ENCODE peak calls at places on chromosomes 5 and 9, in ten cellular contexts. One of them, this sample, is unnamed.
A peak's percentile ranks its signal among the peaks of the same experiment; 100 is the strongest.

GRCh38 chr5:92941806-92942205 is 639.2 kb downstream of the NR2F1-AS1 start:
- DNase-seq in IMR-90: no peak
- DNase-seq in mammary epithelial cell: no peak
- DNase-seq in tibial artery: no peak
- DNase-seq in Caco-2: no peak
- DNase-seq in A549: no peak
- DNase-seq in hepatocyte: no peak
- DNase-seq in heart right ventricle: no peak
- DNase-seq in fibroblast of pulmonary artery: no peak
- DNase-seq in ovary: no peak
- DNase-seq in this sample: no peak

GRCh38 chr9:122016309-122016708 is 76.8 kb downstream of the TTLL11 start:
- DNase-seq in IMR-90: no peak
- DNase-seq in mammary epithelial cell: no peak
- DNase-seq in tibial artery: no peak
- DNase-seq in Caco-2: no peak
- DNase-seq in A549: no peak
- DNase-seq in hepatocyte: no peak
- DNase-seq in heart right ventricle: no peak
- DNase-seq in fibroblast of pulmonary artery: no peak
- DNase-seq in ovary: no peak
- DNase-seq in this sample: no peak

GRCh38 chr5:126857472-126858410 is 80.8 kb downstream of the LMNB1 start:
- DNase-seq in IMR-90: peak; percentile 35
- DNase-seq in mammary epithelial cell: no peak
- DNase-seq in tibial artery: no peak
- DNase-seq in Caco-2: no peak
- DNase-seq in A549: no peak
- DNase-seq in hepatocyte: peak; percentile 35
- DNase-seq in heart right ventricle: peak; percentile 42
- DNase-seq in fibroblast of pulmonary artery: peak; percentile 49
- DNase-seq in ovary: no peak
- DNase-seq in this sample: peak; percentile 70

GRCh38 chr9:130732131-130732530 is 38.6 kb downstream of the EXOSC2 start:
- DNase-seq in IMR-90: peak; percentile 31
- DNase-seq in mammary epithelial cell: peak; percentile 15
- DNase-seq in tibial artery: no peak
- DNase-seq in Caco-2: no peak
- DNase-seq in A549: peak; percentile 40
- DNase-seq in hepatocyte: no peak
- DNase-seq in heart right ventricle: no peak
- DNase-seq in fibroblast of pulmonary artery: no peak
- DNase-seq in ovary: no peak
- DNase-seq in this sample: no peak

GRCh38 chr9:137956039-137956438 is 78.5 kb downstream of the CACNA1B start:
- DNase-seq in IMR-90: no peak
- DNase-seq in mammary epithelial cell: no peak
- DNase-seq in tibial artery: no peak
- DNase-seq in Caco-2: no peak
- DNase-seq in A549: no peak
- DNase-seq in hepatocyte: no peak
- DNase-seq in heart right ventricle: no peak
- DNase-seq in fibroblast of pulmonary artery: no peak
- DNase-seq in ovary: no peak
- DNase-seq in this sample: no peak

GRCh38 chr5:162209005-162209605 is 141.5 kb downstream of the GABRG2 start:
- DNase-seq in IMR-90: no peak
- DNase-seq in mammary epithelial cell: peak; percentile 1
- DNase-seq in tibial artery: no peak
- DNase-seq in Caco-2: peak; percentile 66
- DNase-seq in A549: peak; percentile 37
- DNase-seq in hepatocyte: peak; percentile 76
- DNase-seq in heart right ventricle: peak; percentile 11
- DNase-seq in fibroblast of pulmonary artery: no peak
- DNase-seq in ovary: no peak
- DNase-seq in this sample: no peak

GRCh38 chr5:75089137-75089536 is 36.8 kb upstream of the GCNT4 start:
- DNase-seq in IMR-90: no peak
- DNase-seq in mammary epithelial cell: peak; percentile 84
- DNase-seq in tibial artery: no peak
- DNase-seq in Caco-2: no peak
- DNase-seq in A549: no peak
- DNase-seq in hepatocyte: no peak
- DNase-seq in heart right ventricle: no peak
- DNase-seq in fibroblast of pulmonary artery: no peak
- DNase-seq in ovary: no peak
- DNase-seq in this sample: peak; percentile 3

GRCh38 chr5:138138949-138139775 is at the start of gene NME5:
- DNase-seq in IMR-90: peak; percentile 40
- DNase-seq in mammary epithelial cell: no peak
- DNase-seq in tibial artery: peak; percentile 30
- DNase-seq in Caco-2: no peak
- DNase-seq in A549: no peak
- DNase-seq in hepatocyte: peak; percentile 66
- DNase-seq in heart right ventricle: peak; percentile 57
- DNase-seq in fibroblast of pulmonary artery: peak; percentile 69
- DNase-seq in ovary: peak; percentile 57
- DNase-seq in this sample: peak; percentile 61

GRCh38 chr5:133892306-133892705 is 76.1 kb downstream of the C5orf15 start:
- DNase-seq in IMR-90: no peak
- DNase-seq in mammary epithelial cell: no peak
- DNase-seq in tibial artery: no peak
- DNase-seq in Caco-2: peak; percentile 11
- DNase-seq in A549: no peak
- DNase-seq in hepatocyte: no peak
- DNase-seq in heart right ventricle: no peak
- DNase-seq in fibroblast of pulmonary artery: no peak
- DNase-seq in ovary: no peak
- DNase-seq in this sample: no peak

GRCh38 chr5:32708949-32709348 is 2.2 kb upstream of the NPR3 start:
- DNase-seq in IMR-90: no peak
- DNase-seq in mammary epithelial cell: no peak
- DNase-seq in tibial artery: no peak
- DNase-seq in Caco-2: no peak
- DNase-seq in A549: no peak
- DNase-seq in hepatocyte: no peak
- DNase-seq in heart right ventricle: no peak
- DNase-seq in fibroblast of pulmonary artery: no peak
- DNase-seq in ovary: no peak
- DNase-seq in this sample: no peak

GRCh38 chr9:97802276-97802675 is 50.8 kb upstream of the FOXE1 start:
- DNase-seq in IMR-90: peak; percentile 68
- DNase-seq in mammary epithelial cell: peak; percentile 84
- DNase-seq in tibial artery: no peak
- DNase-seq in Caco-2: peak; percentile 82
- DNase-seq in A549: peak; percentile 54
- DNase-seq in hepatocyte: peak; percentile 74
- DNase-seq in heart right ventricle: no peak
- DNase-seq in fibroblast of pulmonary artery: peak; percentile 33
- DNase-seq in ovary: no peak
- DNase-seq in this sample: peak; percentile 60

GRCh38 chr5:172724658-172725183 is 46.3 kb downstream of the DUSP1 start:
- DNase-seq in IMR-90: no peak
- DNase-seq in mammary epithelial cell: no peak
- DNase-seq in tibial artery: no peak
- DNase-seq in Caco-2: no peak
- DNase-seq in A549: no peak
- DNase-seq in hepatocyte: no peak
- DNase-seq in heart right ventricle: no peak
- DNase-seq in fibroblast of pulmonary artery: no peak
- DNase-seq in ovary: no peak
- DNase-seq in this sample: no peak

GRCh38 chr9:136694163-136694864 is 7.1 kb upstream of the AGPAT2 start:
- DNase-seq in IMR-90: peak; percentile 18
- DNase-seq in mammary epithelial cell: peak; percentile 37
- DNase-seq in tibial artery: no peak
- DNase-seq in Caco-2: peak; percentile 79
- DNase-seq in A549: peak; percentile 75
- DNase-seq in hepatocyte: peak; percentile 80
- DNase-seq in heart right ventricle: peak; percentile 70
- DNase-seq in fibroblast of pulmonary artery: peak; percentile 50
- DNase-seq in ovary: no peak
- DNase-seq in this sample: peak; percentile 30

GRCh38 chr9:86945868-86946711 is 1.2 kb downstream of the GAS1 start:
- DNase-seq in IMR-90: peak; percentile 75
- DNase-seq in mammary epithelial cell: peak; percentile 73
- DNase-seq in tibial artery: peak; percentile 52
- DNase-seq in Caco-2: peak; percentile 29
- DNase-seq in A549: peak; percentile 70
- DNase-seq in hepatocyte: peak; percentile 82
- DNase-seq in heart right ventricle: peak; percentile 52
- DNase-seq in fibroblast of pulmonary artery: peak; percentile 72
- DNase-seq in ovary: peak; percentile 62
- DNase-seq in this sample: peak; percentile 68
- TF ChIP-seq CTCF in IMR-90: peak; percentile 48
- TF ChIP-seq CTCF in mammary epithelial cell: peak; percentile 25
- TF ChIP-seq CTCF in tibial artery: peak; percentile 11
- TF ChIP-seq CTCF in Caco-2: no peak
- TF ChIP-seq CTCF in A549: no peak
- TF ChIP-seq CTCF in hepatocyte: peak; percentile 31
- TF ChIP-seq CTCF in heart right ventricle: no peak
- TF ChIP-seq CTCF in fibroblast of pulmonary artery: no peak
- TF ChIP-seq CTCF in ovary: no peak
- TF ChIP-seq CTCF in this sample: no peak

GRCh38 chr9:105330755-105331154 is 86.3 kb downstream of the SLC44A1 start:
- DNase-seq in IMR-90: peak; percentile 16
- DNase-seq in mammary epithelial cell: no peak
- DNase-seq in tibial artery: no peak
- DNase-seq in Caco-2: no peak
- DNase-seq in A549: no peak
- DNase-seq in hepatocyte: no peak
- DNase-seq in heart right ventricle: no peak
- DNase-seq in fibroblast of pulmonary artery: no peak
- DNase-seq in ovary: no peak
- DNase-seq in this sample: no peak
- H3K4me3 ChIP-seq in IMR-90: no peak overlapping the region
- H3K4me3 ChIP-seq in mammary epithelial cell: no peak overlapping the region
- H3K4me3 ChIP-seq in tibial artery: no peak overlapping the region
- H3K4me3 ChIP-seq in Caco-2: no peak overlapping the region
- H3K4me3 ChIP-seq in A549: no peak overlapping the region
- H3K4me3 ChIP-seq in hepatocyte: no peak overlapping the region
- H3K4me3 ChIP-seq in heart right ventricle: no peak overlapping the region
- H3K4me3 ChIP-seq in fibroblast of pulmonary artery: no peak overlapping the region
- H3K4me3 ChIP-seq in ovary: no peak overlapping the region
- H3K4me3 ChIP-seq in this sample: no peak overlapping the region

GRCh38 chr5:64971538-64971937 is 202.8 kb downstream of the CWC27 start:
- DNase-seq in IMR-90: peak; percentile 48
- DNase-seq in mammary epithelial cell: no peak
- DNase-seq in tibial artery: no peak
- DNase-seq in Caco-2: no peak
- DNase-seq in A549: no peak
- DNase-seq in hepatocyte: peak; percentile 6
- DNase-seq in heart right ventricle: no peak
- DNase-seq in fibroblast of pulmonary artery: peak; percentile 47
- DNase-seq in ovary: no peak
- DNase-seq in this sample: peak; percentile 42
- TF ChIP-seq CTCF in IMR-90: peak; percentile 38
- TF ChIP-seq CTCF in mammary epithelial cell: no peak
- TF ChIP-seq CTCF in tibial artery: no peak
- TF ChIP-seq CTCF in Caco-2: no peak
- TF ChIP-seq CTCF in A549: no peak
- TF ChIP-seq CTCF in hepatocyte: peak; percentile 27
- TF ChIP-seq CTCF in heart right ventricle: no peak
- TF ChIP-seq CTCF in fibroblast of pulmonary artery: peak; percentile 33
- TF ChIP-seq CTCF in ovary: no peak
- TF ChIP-seq CTCF in this sample: peak; percentile 22

DNA sequence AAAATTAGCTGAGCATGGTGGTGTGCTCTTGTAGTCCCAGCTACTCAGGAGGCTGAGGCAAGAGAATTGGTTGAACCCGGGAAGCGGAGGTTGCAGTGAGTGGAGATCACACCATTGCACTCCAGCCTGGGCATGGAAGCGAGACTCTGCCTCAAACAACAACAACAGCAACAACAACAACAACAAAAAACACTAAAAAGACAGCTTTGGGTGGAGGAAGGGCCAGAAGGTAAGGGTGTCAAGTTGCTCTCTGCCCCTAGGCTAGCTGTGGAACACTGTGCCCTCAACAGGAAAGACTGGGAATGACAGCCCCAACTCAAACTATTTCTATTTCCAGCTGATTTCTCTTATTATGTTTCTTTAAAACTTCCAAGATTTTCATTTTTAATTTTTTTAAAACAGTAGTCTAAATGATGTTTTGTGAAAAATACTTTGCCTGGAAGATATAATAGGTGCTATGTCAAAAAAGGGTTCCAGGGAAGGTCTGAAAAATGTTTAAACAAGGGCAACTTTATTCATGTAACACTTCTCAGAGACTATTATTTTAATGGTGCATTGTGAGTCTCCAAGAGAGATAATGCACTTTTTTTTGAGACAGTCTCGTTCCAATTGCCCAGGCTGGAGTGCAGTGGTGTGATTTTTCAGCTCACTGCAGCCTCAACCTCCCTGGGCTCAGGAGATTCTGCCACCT is 29.9 kb downstream of the CLINT1 start:
- DNase-seq in IMR-90: no peak
- DNase-seq in mammary epithelial cell: peak; percentile 7
- DNase-seq in tibial artery: no peak
- DNase-seq in Caco-2: no peak
- DNase-seq in A549: peak; percentile 19
- DNase-seq in hepatocyte: no peak
- DNase-seq in heart right ventricle: no peak
- DNase-seq in fibroblast of pulmonary artery: no peak
- DNase-seq in ovary: no peak
- DNase-seq in this sample: peak; percentile 12
- H3K4me3 ChIP-seq in IMR-90: no peak overlapping the region
- H3K4me3 ChIP-seq in mammary epithelial cell: no peak overlapping the region
- H3K4me3 ChIP-seq in tibial artery: no peak overlapping the region
- H3K4me3 ChIP-seq in Caco-2: no peak overlapping the region
- H3K4me3 ChIP-seq in A549: no peak overlapping the region
- H3K4me3 ChIP-seq in hepatocyte: no peak overlapping the region
- H3K4me3 ChIP-seq in heart right ventricle: no peak overlapping the region
- H3K4me3 ChIP-seq in fibroblast of pulmonary artery: no peak overlapping the region
- H3K4me3 ChIP-seq in ovary: no peak overlapping the region
- H3K4me3 ChIP-seq in this sample: no peak overlapping the region

GRCh38 chr5:28017178-28017577 is 978.8 kb upstream of the CDH9 start:
- DNase-seq in IMR-90: no peak
- DNase-seq in mammary epithelial cell: no peak
- DNase-seq in tibial artery: no peak
- DNase-seq in Caco-2: no peak
- DNase-seq in A549: no peak
- DNase-seq in hepatocyte: no peak
- DNase-seq in heart right ventricle: no peak
- DNase-seq in fibroblast of pulmonary artery: no peak
- DNase-seq in ovary: no peak
- DNase-seq in this sample: no peak

GRCh38 chr5:28012538-28012937 is 974.2 kb upstream of the CDH9 start:
- DNase-seq in IMR-90: no peak
- DNase-seq in mammary epithelial cell: no peak
- DNase-seq in tibial artery: no peak
- DNase-seq in Caco-2: no peak
- DNase-seq in A549: peak; percentile 10
- DNase-seq in hepatocyte: no peak
- DNase-seq in heart right ventricle: no peak
- DNase-seq in fibroblast of pulmonary artery: no peak
- DNase-seq in ovary: no peak
- DNase-seq in this sample: no peak

GRCh38 chr5:28009526-28010025 is 971.2 kb upstream of the CDH9 start:
- DNase-seq in IMR-90: no peak
- DNase-seq in mammary epithelial cell: peak; percentile 5
- DNase-seq in tibial artery: no peak
- DNase-seq in Caco-2: no peak
- DNase-seq in A549: no peak
- DNase-seq in hepatocyte: no peak
- DNase-seq in heart right ventricle: no peak
- DNase-seq in fibroblast of pulmonary artery: no peak
- DNase-seq in ovary: no peak
- DNase-seq in this sample: no peak

GRCh38 chr5:28014779-28015178 is 976.4 kb upstream of the CDH9 start:
- DNase-seq in IMR-90: no peak
- DNase-seq in mammary epithelial cell: peak; percentile 21
- DNase-seq in tibial artery: no peak
- DNase-seq in Caco-2: no peak
- DNase-seq in A549: peak; percentile 47
- DNase-seq in hepatocyte: no peak
- DNase-seq in heart right ventricle: no peak
- DNase-seq in fibroblast of pulmonary artery: peak; percentile 29
- DNase-seq in ovary: no peak
- DNase-seq in this sample: peak; percentile 6
- TF ChIP-seq CTCF in IMR-90: peak; percentile 15
- TF ChIP-seq CTCF in mammary epithelial cell: peak; percentile 46
- TF ChIP-seq CTCF in tibial artery: no peak
- TF ChIP-seq CTCF in Caco-2: no peak
- TF ChIP-seq CTCF in A549: peak; percentile 22
- TF ChIP-seq CTCF in hepatocyte: no peak
- TF ChIP-seq CTCF in heart right ventricle: no peak
- TF ChIP-seq CTCF in fibroblast of pulmonary artery: peak; percentile 46
- TF ChIP-seq CTCF in ovary: no peak
- TF ChIP-seq CTCF in this sample: peak; percentile 36